ENCODE peak calls at places on chromosomes 2 and 18, in four cellular contexts. S is coronary artery, R is uterus, C is neural progenitor cell. M is an unnamed sample.

GRCh38 chr2:121650554-121650930 is 1.3 kb upstream of the CLASP1 start:
- DNase-seq in S (no peak), R (no peak), C (peak), M (no peak)

GRCh38 chr2:70964133-70964532 is 14.3 kb upstream of the ANKRD53 start:
- DNase-seq in S (no peak), R (no peak), C (no peak), M (no peak)

GRCh38 chr18:31819925-31820229 is 59.2 kb upstream of the SLC25A52 start:
- DNase-seq in S (no peak), R (no peak), C (no peak), M (no peak)

GRCh38 chr18:10120622-10121021 is 206.8 kb downstream of the VAPA start:
- DNase-seq in S (no peak), R (no peak), C (no peak), M (no peak)

GRCh38 chr2:233011268-233012190 is 1.5 kb downstream of the NGEF start:
- DNase-seq in S (peak), R (no peak), C (no peak), M (peak)

GRCh38 chr2:68302281-68302680 is 17.5 kb downstream of the CNRIP1 start:
- DNase-seq in S (no peak), R (no peak), C (no peak), M (no peak)

GRCh38 chr18:48788378-48788777 is 162.4 kb downstream of the SMAD7 start:
- DNase-seq in S (peak), R (no peak), C (no peak), M (no peak)

GRCh38 chr18:46199515-46200147 is 95.4 kb downstream of the HAUS1 start:
- DNase-seq in S (no peak), R (no peak), C (no peak), M (no peak)

GRCh38 chr2:213316001-213316735 is 31.9 kb downstream of the SPAG16 start:
- DNase-seq in S (no peak), R (no peak), C (no peak), M (no peak)

GRCh38 chr2:71545572-71546274 is 92.4 kb downstream of the DYSF start:
- DNase-seq in S (no peak), R (peak), C (peak), M (no peak)

GRCh38 chr18:26089247-26090129 is 925 bp downstream of the SS18 start:
- DNase-seq in S (no peak), R (no peak), C (peak), M (no peak)

GRCh38 chr2:98806266-98806697 is 75.3 kb upstream of the MGAT4A start:
- DNase-seq in S (peak), R (peak), C (no peak), M (peak)

GRCh38 chr18:54712315-54712714 is 116.0 kb upstream of the RAB27B start:
- DNase-seq in S (no peak), R (no peak), C (no peak), M (no peak)

GRCh38 chr2:39228413-39229209 is 15.2 kb downstream of the CDKL4 start:
- DNase-seq in S (peak), R (no peak), C (peak), M (no peak)
- TF ChIP-seq CTCF in S (no peak), R (no peak), C (peak), M (peak)

DNA sequence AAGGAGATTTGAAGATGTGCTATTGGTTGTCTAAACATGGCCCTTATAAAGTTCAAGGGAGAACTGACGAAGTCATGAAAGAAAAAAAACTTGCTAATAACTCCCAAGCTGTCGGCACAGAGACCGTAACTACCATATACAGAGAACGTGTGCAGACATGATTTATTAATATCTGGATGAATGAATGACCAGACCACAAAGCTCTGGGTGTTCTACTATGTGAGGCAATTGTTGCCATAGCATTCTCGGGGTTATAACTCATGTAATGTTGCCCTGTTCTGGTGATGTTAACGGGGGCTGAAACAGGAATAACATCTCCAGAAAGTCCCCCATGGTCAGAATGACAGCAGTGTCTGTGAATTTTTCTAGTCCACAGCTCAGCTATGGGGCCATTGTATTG is 483.5 kb upstream of the KLHL29 start:
- DNase-seq in S (no peak), R (no peak), C (no peak), M (no peak)
- TF ChIP-seq CTCF in S (no peak), R (no peak), C (no peak), M (no peak)

GRCh38 chr2:200525882-200526651 is at the start of gene SGO2:
- DNase-seq in S (peak), R (peak), C (peak), M (peak)
- TF ChIP-seq CTCF in S (no peak), R (peak), C (peak), M (no peak)

DNA sequence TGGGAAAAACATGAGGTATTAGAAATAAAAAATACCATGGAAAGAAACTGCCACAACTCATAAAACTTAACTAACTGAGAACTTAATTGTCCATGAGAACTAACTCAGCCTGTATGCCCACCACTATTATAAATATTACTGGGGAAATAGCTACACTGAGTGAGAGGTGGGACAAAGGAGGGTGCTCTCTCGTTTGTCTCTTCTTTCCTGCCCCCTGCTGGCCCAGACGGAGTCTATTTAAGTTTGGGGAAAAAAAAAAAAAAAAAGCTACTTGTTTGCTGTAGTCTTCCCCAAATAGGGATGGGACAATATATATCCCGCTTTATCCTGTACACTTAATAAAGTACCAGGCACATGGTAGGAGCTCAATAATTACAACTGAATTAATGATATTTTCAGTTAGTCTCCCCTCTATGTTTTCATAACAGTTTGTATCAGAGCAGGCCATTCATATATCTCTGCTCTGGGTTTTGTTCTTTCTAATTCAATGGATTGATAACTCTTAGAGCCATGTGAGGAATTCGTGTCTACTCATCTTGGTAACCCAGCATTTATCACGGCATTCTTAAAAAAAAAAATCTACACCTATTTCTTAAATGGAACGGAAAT is 647.7 kb upstream of the PKDCC start:
- DNase-seq in S (no peak), R (no peak), C (peak), M (no peak)
- TF ChIP-seq CTCF in S (no peak), R (no peak), C (peak), M (peak)

GRCh38 chr2:182589121-182589520 is 126.9 kb upstream of the DNAJC10 start:
- DNase-seq in S (no peak), R (no peak), C (no peak), M (no peak)

GRCh38 chr2:182584462-182584861 is 131.6 kb upstream of the DNAJC10 start:
- DNase-seq in S (no peak), R (no peak), C (no peak), M (no peak)

GRCh38 chr2:182587831-182588230 is 128.2 kb upstream of the DNAJC10 start:
- DNase-seq in S (no peak), R (no peak), C (no peak), M (no peak)

GRCh38 chr2:182585430-182585829 is 130.6 kb upstream of the DNAJC10 start:
- DNase-seq in S (no peak), R (no peak), C (no peak), M (no peak)

GRCh38 chr2:182586426-182586825 is 129.6 kb upstream of the DNAJC10 start:
- DNase-seq in S (no peak), R (no peak), C (no peak), M (no peak)
- TF ChIP-seq CTCF in S (no peak), R (no peak), C (peak), M (peak)

GRCh38 chr2:102168026-102168425 is 18.8 kb upstream of the IL1RL2 start:
- DNase-seq in S (no peak), R (no peak), C (no peak), M (no peak)

GRCh38 chr2:102166189-102166845 is 20.5 kb upstream of the IL1RL2 start:
- DNase-seq in S (no peak), R (no peak), C (peak), M (no peak)
- TF ChIP-seq CTCF in S (peak), R (peak), C (peak), M (peak)